ENCODE peak calls at places on chromosomes 7 and 10, in eight cellular contexts. D, V, W, J, U, P, Z and S are unnamed samples. For H3K4me1, the result is how much of the 10 kb centered on the place peaks cover.

GRCh38 chr10:122013311-122013780 is 24.4 kb downstream of the TACC2 start:
- DNase-seq in J (peak), W (no peak), V (no peak), D (no peak), U (no peak), P (no peak), Z (peak), S (no peak)

GRCh38 chr10:17026686-17027485 is 102.7 kb downstream of the CUBN start:
- DNase-seq in D (no peak), J (no peak), V (no peak), U (no peak), Z (no peak), P (peak), W (no peak), S (no peak)

GRCh38 chr7:114825423-114825951 is 96.4 kb upstream of the MDFIC start:
- DNase-seq in J (no peak), W (no peak), V (no peak), Z (no peak), D (no peak), U (no peak), P (no peak), S (no peak)

GRCh38 chr7:55130554-55131198 is 111.9 kb downstream of the EGFR start:
- DNase-seq in J (no peak), Z (peak), V (no peak), D (no peak), W (peak), P (peak), U (peak), S (no peak)

GRCh38 chr10:15320118-15320517 is 51.0 kb downstream of the FAM171A1 start:
- DNase-seq in D (no peak), P (no peak), J (no peak), Z (no peak), W (no peak), U (no peak), V (no peak), S (no peak)

GRCh38 chr7:70392870-70393269 is 739.1 kb upstream of the GALNT17 start:
- DNase-seq in U (no peak), J (no peak), W (no peak), D (no peak), P (no peak), Z (no peak), V (no peak), S (no peak)

GRCh38 chr10:1020460-1020859 is 5.2 kb downstream of the IDI2 start:
- DNase-seq in J (no peak), W (no peak), P (no peak), Z (no peak), D (no peak), U (no peak), V (no peak), S (no peak)

GRCh38 chr7:85261341-85261740 is 74.5 kb upstream of the SEMA3D start:
- DNase-seq in U (no peak), W (no peak), P (peak), Z (no peak), D (no peak), J (no peak), V (no peak), S (no peak)

GRCh38 chr7:24959735-24960485 is 20.1 kb downstream of the OSBPL3 start:
- DNase-seq in V (no peak), J (no peak), D (no peak), W (no peak), P (no peak), U (no peak), Z (no peak), S (no peak)

GRCh38 chr10:5812283-5813090 is 747 bp downstream of the GDI2 start:
- DNase-seq in U (peak), D (peak), W (peak), Z (peak), J (peak), V (peak), P (no peak), S (no peak)

GRCh38 chr7:128831178-128831993 is 1.2 kb downstream of the FLNC start:
- DNase-seq in U (peak), P (peak), W (peak), J (no peak), V (no peak), Z (peak), D (no peak), S (no peak)

GRCh38 chr7:128831994-128832879 is 2.0 kb downstream of the FLNC start:
- DNase-seq in P (peak), J (no peak), U (peak), W (no peak), V (no peak), D (no peak), Z (peak), S (no peak)

GRCh38 chr7:128833939-128834310 is 3.7 kb downstream of the FLNC start:
- DNase-seq in W (no peak), D (no peak), U (no peak), P (peak), J (no peak), Z (no peak), V (no peak), S (no peak)

GRCh38 chr7:128833148-128833938 is 3.1 kb downstream of the FLNC start:
- DNase-seq in W (peak), V (no peak), Z (peak), U (peak), D (no peak), P (peak), J (no peak), S (peak)

DNA sequence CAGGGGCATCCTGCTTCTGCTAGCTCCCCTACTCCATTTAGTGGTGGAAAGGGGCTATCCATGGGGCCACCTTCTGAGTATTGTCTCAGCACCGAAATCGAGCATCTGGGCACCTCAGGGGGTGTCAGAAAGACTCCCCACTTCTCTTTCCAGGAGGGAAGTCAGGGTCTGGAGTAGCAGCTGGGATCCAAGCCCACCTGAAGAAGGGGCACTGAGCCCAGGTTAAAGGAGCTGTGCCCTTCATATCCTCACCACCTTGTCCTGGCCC is 2.6 kb downstream of the FLNC start:
- DNase-seq in V (no peak), W (no peak), J (no peak), Z (no peak), U (no peak), P (no peak), D (no peak), S (no peak)
- H3K4me3 ChIP-seq in V (peak), W (peak), J (peak), Z (peak), U (peak), P (peak), D (no peak), S (no peak)

DNA sequence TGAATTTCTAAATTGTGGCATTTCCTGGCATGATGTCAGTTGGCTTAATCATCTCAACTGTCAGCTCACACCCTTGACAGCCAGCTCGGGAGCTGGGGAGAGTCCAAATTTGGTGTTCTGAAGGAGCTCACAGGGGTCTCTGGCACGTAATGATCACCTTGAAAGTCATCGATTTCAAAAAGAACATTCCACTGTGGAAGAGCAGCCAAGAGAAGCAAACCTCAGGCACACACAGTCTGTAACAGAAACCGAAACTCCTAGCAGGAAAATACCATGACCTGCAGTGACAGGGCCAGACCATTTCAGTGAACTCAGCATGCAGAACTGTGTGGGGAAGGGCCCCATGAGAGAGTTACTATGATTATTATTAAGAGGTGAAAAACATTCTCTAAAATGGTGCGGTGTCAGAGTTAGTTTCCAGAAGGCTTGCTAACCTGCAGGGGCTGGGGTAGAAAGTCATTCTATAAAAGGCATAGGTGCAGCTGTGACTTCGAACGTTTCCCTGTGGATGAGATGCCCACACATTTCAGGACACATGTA is 26.4 kb upstream of the KLF6 start:
- DNase-seq in U (no peak), P (peak), W (peak), Z (peak), J (peak), V (no peak), D (peak), S (peak)
- H3K4me1 ChIP-seq in U (under half), P (under half), W (half or more), Z (half or more), J (half or more), V (half or more), D (under half), S (under half)

GRCh38 chr7:151736403-151736909 is 140.5 kb downstream of the PRKAG2 start:
- DNase-seq in D (no peak), U (peak), P (peak), W (peak), V (no peak), J (peak), Z (peak), S (no peak)
- H3K4me3 ChIP-seq in D (no peak), U (peak), P (no peak), W (no peak), V (peak), J (peak), Z (peak), S (no peak)

DNA sequence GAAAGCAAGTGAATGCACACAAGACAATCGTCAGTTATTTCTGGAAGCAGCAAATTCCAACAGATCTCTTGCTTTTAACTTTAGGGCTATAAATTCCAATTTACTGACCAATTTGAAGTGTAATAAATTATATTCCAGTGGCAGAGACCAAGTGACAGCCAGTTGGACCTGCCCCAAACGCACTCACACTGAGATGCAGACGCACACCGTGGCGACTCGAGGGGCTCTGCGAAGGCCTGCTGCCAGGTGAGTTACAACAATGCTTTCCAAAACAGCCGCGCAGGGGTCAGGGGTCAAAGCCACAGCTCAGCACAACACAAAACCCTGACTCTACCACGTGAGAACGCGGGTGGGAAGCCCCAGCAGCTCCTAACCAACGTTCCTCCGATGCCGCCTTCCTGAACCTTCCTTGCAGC is 97.4 kb downstream of the ZRANB1 start:
- DNase-seq in U (no peak), P (no peak), Z (no peak), W (no peak), D (no peak), J (no peak), V (peak), S (no peak)
- H3K4me1 ChIP-seq in U (under half), P (under half), Z (under half), W (under half), D (under half), J (half or more), V (half or more), S (under half)

GRCh38 chr10:18665815-18666558 is 6.8 kb downstream of the ARL5B start:
- DNase-seq in W (no peak), Z (no peak), V (no peak), P (peak), D (no peak), J (no peak), U (no peak), S (no peak)
- H3K4me3 ChIP-seq in W (no peak), Z (no peak), V (no peak), P (no peak), D (no peak), J (no peak), U (no peak), S (no peak)

GRCh38 chr7:106074257-106074656 is 37.9 kb downstream of the SYPL1 start:
- DNase-seq in Z (no peak), U (no peak), J (no peak), V (no peak), P (no peak), D (no peak), W (no peak), S (no peak)

GRCh38 chr7:106073701-106074100 is 38.4 kb downstream of the SYPL1 start:
- DNase-seq in D (no peak), P (no peak), J (no peak), V (no peak), U (no peak), Z (no peak), W (no peak), S (no peak)

GRCh38 chr7:106076537-106076936 is 35.6 kb downstream of the SYPL1 start:
- DNase-seq in P (no peak), W (no peak), V (no peak), D (no peak), U (no peak), J (no peak), Z (no peak), S (no peak)

GRCh38 chr7:106072715-106073091 is 39.4 kb downstream of the SYPL1 start:
- DNase-seq in V (no peak), W (no peak), Z (no peak), P (no peak), J (no peak), D (no peak), U (no peak), S (no peak)

GRCh38 chr7:106075937-106076336 is 36.2 kb downstream of the SYPL1 start:
- DNase-seq in J (no peak), U (no peak), D (no peak), P (no peak), Z (no peak), V (no peak), W (no peak), S (no peak)
- H3K4me1 ChIP-seq in J (under half), U (under half), D (under half), P (under half), Z (under half), V (under half), W (under half), S (under half)

GRCh38 chr10:123429631-123430257 is 236.4 kb upstream of the GPR26 start:
- DNase-seq in P (no peak), V (no peak), U (no peak), Z (no peak), J (no peak), D (no peak), W (no peak), S (no peak)

GRCh38 chr10:123424537-123424936 is 241.6 kb upstream of the GPR26 start:
- DNase-seq in V (no peak), J (no peak), W (no peak), P (no peak), Z (no peak), D (no peak), U (no peak), S (no peak)

GRCh38 chr10:123427386-123427785 is 238.8 kb upstream of the GPR26 start:
- DNase-seq in U (no peak), Z (no peak), D (no peak), W (no peak), P (no peak), V (peak), J (no peak), S (no peak)

GRCh38 chr10:123433539-123433938 is 232.6 kb upstream of the GPR26 start:
- DNase-seq in U (no peak), D (no peak), W (no peak), Z (no peak), V (no peak), J (no peak), P (no peak), S (no peak)

DNA sequence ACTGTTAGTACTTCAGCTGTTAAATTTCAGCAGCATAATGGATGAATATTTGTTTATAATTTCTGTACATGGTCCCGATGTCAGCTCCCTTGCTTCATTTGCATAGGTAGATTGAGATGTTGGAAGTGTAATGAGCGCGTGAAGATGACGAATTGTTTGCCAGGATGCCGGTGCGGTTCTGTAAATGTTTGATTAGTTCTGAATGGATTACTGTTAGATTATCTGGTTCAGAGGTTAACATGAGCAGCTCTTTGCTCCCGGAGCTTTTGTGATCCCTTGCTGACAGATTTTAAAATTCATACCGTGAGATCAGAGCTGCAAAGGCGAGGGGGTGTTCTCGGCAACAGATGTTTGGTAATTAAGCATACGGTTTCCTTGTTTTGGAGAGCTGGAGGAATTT is 237.9 kb upstream of the GPR26 start:
- DNase-seq in D (no peak), J (no peak), Z (no peak), P (no peak), V (no peak), W (no peak), U (no peak), S (no peak)
- H3K4me3 ChIP-seq in D (no peak), J (no peak), Z (no peak), P (no peak), V (no peak), W (no peak), U (no peak), S (no peak)